ENCODE peak calls at places on chromosomes 4 and X, in six cellular contexts. G is uterus, H is heart left ventricle, X is adrenal gland, S is GM12892, T is A549. N is an unnamed sample.

GRCh38 chr4:75990129-75990528 is 616 bp downstream of the SDAD1 start:
- DNase-seq in S (no peak), X (no peak), T (no peak), H (no peak), G (no peak), N (no peak)

GRCh38 chr4:110059556-110060191 is 138.7 kb downstream of the ELOVL6 start:
- DNase-seq in X (no peak), G (no peak), T (peak; percentile 23), H (no peak), S (no peak), N (no peak)

GRCh38 chr4:4384837-4385236 is 2.1 kb upstream of the NSG1 start:
- DNase-seq in X (peak; percentile 11), H (no peak), G (no peak), T (peak; percentile 52), S (no peak), N (no peak)

GRCh38 chr4:159071178-159071968 is 31.5 kb upstream of the RAPGEF2 start:
- DNase-seq in T (peak; percentile 39), X (no peak), G (no peak), H (no peak), S (no peak), N (no peak)

GRCh38 chrX:6557690-6558089 is 22.8 kb upstream of the VCX3A start:
- DNase-seq in G (no peak), T (no peak), S (no peak), X (no peak), H (no peak), N (no peak)

GRCh38 chr4:150224896-150225591 is 146.8 kb downstream of the DCLK2 start:
- DNase-seq in G (no peak), S (no peak), X (no peak), H (no peak), T (peak; percentile 88), N (no peak)

GRCh38 chrX:134171661-134172587 is 65.1 kb upstream of the CCDC160 start:
- DNase-seq in G (no peak), X (peak; percentile 6), S (no peak), H (peak; percentile 40), T (no peak), N (no peak)

GRCh38 chr4:78720994-78721677 is 55.0 kb upstream of the BMP2K start:
- DNase-seq in X (peak; percentile 27), S (no peak), T (no peak), G (peak; percentile 39), H (peak; percentile 49), N (no peak)

GRCh38 chr4:163939597-163939996 is 445.1 kb downstream of the TMA16 start:
- DNase-seq in H (no peak), S (no peak), T (no peak), G (no peak), X (no peak), N (no peak)

GRCh38 chr4:152937535-152938236 is 1.6 kb downstream of the FHDC1 start:
- DNase-seq in X (no peak), T (peak; percentile 14), S (peak; percentile 46), H (peak; percentile 57), G (no peak), N (peak; percentile 28)
- TF ChIP-seq POLR2A in X (no peak), T (no peak), S (no peak), H (no peak), G (no peak), N (no peak)

GRCh38 chr4:122922877-122923511 is 597 bp upstream of the NUDT6 start:
- DNase-seq in X (peak; percentile 85), G (peak; percentile 86), T (peak; percentile 87), H (peak; percentile 83), S (peak; percentile 56), N (peak; percentile 74)
- TF ChIP-seq POLR2A in X (no peak), G (no peak), T (no peak), H (no peak), S (peak; percentile 63), N (no peak)

GRCh38 chr4:143399113-143399949 is 62.7 kb downstream of the GAB1 start:
- DNase-seq in T (peak; percentile 25), H (no peak), X (no peak), G (no peak), S (no peak), N (no peak)
- TF ChIP-seq POLR2A in T (no peak), H (no peak), X (no peak), G (no peak), S (no peak), N (no peak)

GRCh38 chrX:41406211-41406610 is 40.9 kb upstream of the NYX start:
- DNase-seq in X (no peak), T (no peak), G (no peak), H (no peak), S (no peak), N (no peak)

GRCh38 chrX:41405551-41405950 is 41.6 kb upstream of the NYX start:
- DNase-seq in T (no peak), G (no peak), S (no peak), H (no peak), X (no peak), N (no peak)

GRCh38 chrX:41409006-41409405 is 38.1 kb upstream of the NYX start:
- DNase-seq in T (no peak), G (no peak), H (no peak), X (no peak), S (no peak), N (no peak)

GRCh38 chrX:41408576-41408975 is 38.6 kb upstream of the NYX start:
- DNase-seq in T (no peak), X (no peak), S (no peak), H (no peak), G (no peak), N (no peak)

DNA sequence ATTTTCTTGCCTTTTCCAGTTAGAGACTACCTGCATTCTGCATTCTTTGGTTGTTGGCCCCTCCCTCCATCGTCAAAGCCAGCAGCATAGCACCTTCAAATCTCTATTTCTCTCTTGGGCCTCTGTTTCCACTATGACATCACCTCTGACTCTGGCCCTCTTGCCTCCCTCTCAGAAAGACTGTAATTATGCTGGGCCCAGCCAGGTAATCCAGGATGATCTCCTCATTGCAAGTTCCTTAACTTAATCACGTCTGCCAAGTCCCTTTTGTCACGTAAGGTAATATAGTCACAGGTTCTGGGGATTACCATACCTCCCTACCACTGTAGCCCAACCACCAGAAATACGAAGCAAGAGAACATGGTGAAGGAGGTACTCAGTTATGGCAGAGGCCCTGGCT is 39.3 kb upstream of the NYX start:
- DNase-seq in G (no peak), H (no peak), T (no peak), S (no peak), X (no peak), N (no peak)
- TF ChIP-seq POLR2A in G (no peak), H (no peak), T (no peak), S (no peak), X (no peak), N (no peak)

GRCh38 chrX:82648062-82648461 is 860.0 kb upstream of the POU3F4 start:
- DNase-seq in G (no peak), S (no peak), T (peak; percentile 1), X (no peak), H (no peak), N (no peak)
- TF ChIP-seq POLR2A in G (no peak), S (no peak), T (no peak), X (no peak), H (no peak), N (no peak)

N was measured in breast epithelium.